ENCODE peak calls at places on chromosome 22, in four cellular contexts. H is A549, J is HFF-Myc, Z is endodermal cell. N is an unnamed sample.

GRCh38 chr22:31130873-31131272 is 8.1 kb downstream of the INPP5J start:
- DNase-seq in H (no peak), J (no peak), Z (peak), N (no peak)

GRCh38 chr22:49499433-49500075 is 328.1 kb downstream of the BRD1 start:
- DNase-seq in H (no peak), J (no peak), Z (no peak), N (no peak)

GRCh38 chr22:36419177-36419911 is 31.6 kb upstream of the MYH9 start:
- DNase-seq in H (no peak), J (peak), Z (peak), N (no peak)

GRCh38 chr22:43291381-43291780 is 51.8 kb downstream of the SCUBE1 start:
- DNase-seq in H (no peak), J (no peak), Z (no peak), N (no peak)

GRCh38 chr22:36733271-36733670 is 29.7 kb upstream of the CACNG2 start:
- DNase-seq in H (no peak), J (no peak), Z (peak), N (no peak)

GRCh38 chr22:32600184-32600583 is 125.6 kb downstream of the FBXO7 start:
- DNase-seq in H (no peak), J (no peak), Z (peak), N (no peak)

GRCh38 chr22:43363580-43364435 is 20.6 kb upstream of the SCUBE1 start:
- DNase-seq in H (no peak), J (no peak), Z (peak), N (no peak)

GRCh38 chr22:49712195-49712791 is 115.4 kb downstream of the BRD1 start:
- DNase-seq in H (no peak), J (no peak), Z (peak), N (no peak)

GRCh38 chr22:30186048-30186447 is 60.5 kb downstream of the LIF start:
- DNase-seq in H (no peak), J (no peak), Z (no peak), N (no peak)

GRCh38 chr22:41557401-41558240 is 3.2 kb upstream of the CSDC2 start:
- DNase-seq in H (no peak), J (no peak), Z (peak), N (no peak)

GRCh38 chr22:50303848-50304527 is 3.5 kb downstream of the PLXNB2 start:
- DNase-seq in H (peak), J (no peak), Z (peak), N (no peak)

GRCh38 chr22:30191049-30191701 is 55.4 kb downstream of the LIF start:
- DNase-seq in H (peak), J (no peak), Z (no peak), N (no peak)

GRCh38 chr22:40203568-40203967 is 25.8 kb downstream of the TNRC6B start:
- DNase-seq in H (no peak), J (no peak), Z (no peak), N (no peak)

GRCh38 chr22:34760276-34761008 is 305.5 kb upstream of the ISX start:
- DNase-seq in H (no peak), J (no peak), Z (no peak), N (no peak)

GRCh38 chr22:43228330-43228729 is 41.4 kb upstream of the TTLL12 start:
- DNase-seq in H (peak), J (no peak), Z (peak), N (no peak)

GRCh38 chr22:39959640-39960447 is at the start of gene TMA7B:
- DNase-seq in H (peak), J (peak), Z (peak), N (no peak)

GRCh38 chr22:30028731-30029130 is 51.5 kb upstream of the HORMAD2 start:
- DNase-seq in H (no peak), J (no peak), Z (no peak), N (no peak)

GRCh38 chr22:46002757-46003270 is 25.9 kb upstream of the WNT7B start:
- DNase-seq in H (no peak), J (no peak), Z (no peak), N (no peak)

GRCh38 chr22:50320116-50320515 is 6.7 kb downstream of the DENND6B start:
- DNase-seq in H (no peak), J (no peak), Z (no peak), N (no peak)

GRCh38 chr22:27987557-27987956 is 68.5 kb upstream of the PITPNB start:
- DNase-seq in H (no peak), J (peak), Z (peak), N (no peak)

GRCh38 chr22:32698926-32699619 is 102.4 kb upstream of the TIMP3 start:
- DNase-seq in H (no peak), J (no peak), Z (no peak), N (no peak)

GRCh38 chr22:49736538-49736937 is 91.1 kb downstream of the BRD1 start:
- DNase-seq in H (no peak), J (no peak), Z (peak), N (no peak)

GRCh38 chr22:50060441-50061140 is 2.5 kb upstream of the TTLL8 start:
- DNase-seq in H (no peak), J (no peak), Z (peak), N (no peak)

GRCh38 chr22:22171357-22172218 is 73.0 kb upstream of the VPREB1 start:
- DNase-seq in H (peak), J (no peak), Z (peak), N (no peak)

GRCh38 chr22:28425211-28425610 is 254.4 kb downstream of the TTC28 start:
- DNase-seq in H (peak), J (no peak), Z (no peak), N (no peak)

GRCh38 chr22:34880667-34881066 is 185.3 kb upstream of the ISX start:
- DNase-seq in H (no peak), J (no peak), Z (no peak), N (no peak)

GRCh38 chr22:49703391-49703926 is 124.2 kb downstream of the BRD1 start:
- DNase-seq in H (no peak), J (no peak), Z (no peak), N (no peak)

GRCh38 chr22:43535336-43535735 is 123.5 kb downstream of the MPPED1 start:
- DNase-seq in H (no peak), J (no peak), Z (no peak), N (no peak)

GRCh38 chr22:25364281-25364680 is 144.8 kb downstream of the CRYBB2 start:
- DNase-seq in H (no peak), J (no peak), Z (no peak), N (no peak)

GRCh38 chr22:46563381-46564083 is 26.1 kb upstream of the CELSR1 start:
- DNase-seq in H (peak), J (no peak), Z (peak), N (no peak)

GRCh38 chr22:50276143-50276542 is 6.0 kb upstream of the MAPK11 start:
- DNase-seq in H (peak), J (no peak), Z (peak), N (no peak)

GRCh38 chr22:30695351-30695762 is 683 bp downstream of the OSBP2 start:
- DNase-seq in H (no peak), J (no peak), Z (no peak), N (no peak)

GRCh38 chr22:47033648-47034000 is 271.2 kb downstream of the TBC1D22A start:
- DNase-seq in H (no peak), J (no peak), Z (no peak), N (no peak)

GRCh38 chr22:28874061-28874460 is 9.3 kb upstream of the ZNRF3 start:
- DNase-seq in H (no peak), J (no peak), Z (no peak), N (no peak)

GRCh38 chr22:42905217-42905616 is 48.1 kb upstream of the ARFGAP3 start:
- DNase-seq in H (no peak), J (no peak), Z (no peak), N (no peak)

GRCh38 chr22:49697047-49697446 is 130.6 kb downstream of the BRD1 start:
- DNase-seq in H (no peak), J (no peak), Z (no peak), N (no peak)

GRCh38 chr22:47318041-47318737 is 555.7 kb downstream of the TBC1D22A start:
- DNase-seq in H (no peak), J (no peak), Z (no peak), N (no peak)

GRCh38 chr22:25566812-25567211 is 2.3 kb downstream of the GRK3 start:
- DNase-seq in H (no peak), J (no peak), Z (no peak), N (no peak)

DNA sequence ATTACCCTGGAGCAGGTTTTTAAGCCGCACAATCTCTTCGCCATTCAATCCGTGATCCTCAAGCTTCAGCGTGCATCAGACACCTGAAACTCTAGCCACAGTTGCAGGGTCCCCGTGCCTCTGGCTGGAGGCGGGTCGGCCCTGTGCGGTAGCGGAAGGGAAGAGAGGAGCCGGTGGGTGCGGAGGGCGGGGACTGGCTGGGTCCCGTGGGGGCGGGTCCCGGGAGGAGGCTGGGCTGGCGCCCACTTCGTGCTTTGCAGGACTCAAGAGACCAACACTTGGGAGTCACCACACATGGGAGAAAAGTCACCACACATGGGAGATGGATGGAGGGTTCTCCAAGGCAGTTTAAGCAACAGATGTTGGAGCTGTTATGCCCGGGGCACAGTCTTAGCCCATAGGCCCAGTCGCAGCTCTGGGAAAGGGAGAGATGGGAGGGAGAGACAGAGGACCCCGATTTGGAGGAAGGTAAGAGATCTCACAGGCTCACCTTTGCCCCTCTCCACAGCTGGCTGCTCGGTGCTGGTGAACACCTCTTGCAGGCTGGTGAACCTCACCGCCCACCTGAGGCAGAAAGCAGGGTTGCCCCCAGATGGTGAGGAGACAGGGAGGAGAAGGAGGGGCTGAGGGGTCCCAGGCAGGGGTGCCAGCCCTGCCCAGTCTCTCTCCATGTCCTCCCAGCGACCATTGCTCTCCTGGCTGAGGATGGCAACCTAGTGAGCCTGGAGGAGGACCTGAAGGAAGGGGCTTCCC is 965 bp downstream of the C22orf15 start:
- DNase-seq in H (no peak), J (no peak), Z (peak), N (no peak)
- H3K4me3 ChIP-seq in H (no peak), J (peak), Z (no peak), N (no peak)

DNA sequence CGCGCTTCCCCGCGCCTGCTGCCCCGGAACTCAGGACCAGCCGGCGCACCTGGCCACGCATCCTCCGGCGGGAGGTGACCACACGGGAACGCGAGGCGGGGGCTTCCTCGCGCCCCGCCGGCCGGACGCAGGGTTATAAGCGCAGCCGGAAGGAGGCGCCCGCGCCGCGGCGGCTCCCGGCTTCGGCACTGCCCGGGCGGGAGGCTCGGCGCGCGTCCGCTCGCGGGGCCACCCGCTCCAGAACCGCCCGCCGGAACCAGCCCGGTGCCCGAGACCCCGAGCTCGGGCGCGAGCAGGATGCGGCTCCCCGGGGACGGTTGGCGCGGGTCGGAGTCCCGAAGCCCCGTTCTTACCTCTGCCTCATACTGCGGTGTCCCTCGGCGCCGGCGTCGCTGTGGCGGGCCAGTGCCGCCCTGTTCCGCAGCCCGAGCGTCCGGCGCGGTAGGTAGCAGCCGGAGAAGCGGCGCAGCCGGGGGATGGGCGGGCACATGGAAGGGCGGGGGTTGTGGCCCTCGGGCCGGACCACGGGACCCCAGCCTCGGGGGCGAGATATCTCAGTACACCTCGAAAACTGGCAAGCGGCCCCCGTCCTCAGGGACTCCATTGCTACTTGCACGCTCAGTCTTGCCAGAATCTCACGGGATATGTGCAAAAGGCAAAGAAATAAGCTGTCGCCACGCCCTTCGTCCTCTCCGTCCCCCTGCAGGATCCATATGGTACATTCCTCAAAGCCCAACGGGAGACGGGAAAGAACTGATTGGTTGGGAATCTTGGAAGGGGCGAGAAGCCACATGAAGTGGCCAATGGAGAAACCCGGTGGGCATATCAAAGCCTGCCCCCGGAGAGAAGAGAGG is 23.1 kb downstream of the MICAL3 start:
- DNase-seq in H (peak), J (peak), Z (peak), N (peak)
- TF ChIP-seq CTCF in H (peak), J (peak), Z (peak), N (no peak)

DNA sequence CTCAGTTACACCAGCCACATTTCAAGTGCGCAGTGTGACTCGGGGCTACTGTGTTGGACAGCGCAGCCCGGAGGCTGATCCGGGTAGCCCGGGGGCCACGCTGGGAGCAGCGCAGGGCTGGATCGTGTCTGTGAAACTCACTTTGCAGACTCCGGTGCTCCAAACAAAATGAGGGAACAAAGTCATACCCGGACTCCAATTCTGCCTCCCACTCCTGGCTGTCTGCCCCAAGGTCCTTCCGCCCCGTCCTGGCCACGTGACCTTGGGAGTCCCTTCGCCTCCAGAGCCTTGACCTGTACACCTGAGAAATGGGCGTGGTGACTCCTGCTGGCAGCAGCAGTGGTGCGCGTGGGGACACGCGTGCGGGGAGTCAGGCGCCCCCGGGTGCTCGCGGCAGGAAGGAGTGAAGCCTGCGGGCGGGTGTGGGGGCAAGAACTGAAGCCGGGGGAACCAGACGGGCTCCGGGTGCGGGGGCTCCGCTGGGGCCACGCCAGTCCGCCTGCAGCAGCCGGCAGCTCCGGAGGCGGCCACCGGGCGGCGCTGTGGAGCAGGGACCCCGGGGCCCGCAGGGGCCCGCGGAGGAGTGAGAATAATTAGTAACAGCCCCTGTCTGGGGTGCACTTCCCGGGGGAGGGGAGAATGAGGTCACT is 42.4 kb downstream of the KCNJ4 start:
- DNase-seq in H (no peak), J (no peak), Z (peak), N (no peak)
- H3K4me3 ChIP-seq in H (peak), J (peak), Z (no peak), N (peak)

GRCh38 chr22:20953668-20954500 is 13.2 kb upstream of the AIFM3 start:
- DNase-seq in H (peak), J (no peak), Z (no peak), N (peak)

GRCh38 chr22:20951932-20952380 is 15.1 kb upstream of the AIFM3 start:
- DNase-seq in H (no peak), J (no peak), Z (no peak), N (no peak)

GRCh38 chr22:20953342-20953608 is 13.8 kb upstream of the AIFM3 start:
- DNase-seq in H (no peak), J (no peak), Z (no peak), N (no peak)

GRCh38 chr22:20951151-20951931 is 15.7 kb upstream of the AIFM3 start:
- DNase-seq in H (no peak), J (no peak), Z (no peak), N (no peak)

DNA sequence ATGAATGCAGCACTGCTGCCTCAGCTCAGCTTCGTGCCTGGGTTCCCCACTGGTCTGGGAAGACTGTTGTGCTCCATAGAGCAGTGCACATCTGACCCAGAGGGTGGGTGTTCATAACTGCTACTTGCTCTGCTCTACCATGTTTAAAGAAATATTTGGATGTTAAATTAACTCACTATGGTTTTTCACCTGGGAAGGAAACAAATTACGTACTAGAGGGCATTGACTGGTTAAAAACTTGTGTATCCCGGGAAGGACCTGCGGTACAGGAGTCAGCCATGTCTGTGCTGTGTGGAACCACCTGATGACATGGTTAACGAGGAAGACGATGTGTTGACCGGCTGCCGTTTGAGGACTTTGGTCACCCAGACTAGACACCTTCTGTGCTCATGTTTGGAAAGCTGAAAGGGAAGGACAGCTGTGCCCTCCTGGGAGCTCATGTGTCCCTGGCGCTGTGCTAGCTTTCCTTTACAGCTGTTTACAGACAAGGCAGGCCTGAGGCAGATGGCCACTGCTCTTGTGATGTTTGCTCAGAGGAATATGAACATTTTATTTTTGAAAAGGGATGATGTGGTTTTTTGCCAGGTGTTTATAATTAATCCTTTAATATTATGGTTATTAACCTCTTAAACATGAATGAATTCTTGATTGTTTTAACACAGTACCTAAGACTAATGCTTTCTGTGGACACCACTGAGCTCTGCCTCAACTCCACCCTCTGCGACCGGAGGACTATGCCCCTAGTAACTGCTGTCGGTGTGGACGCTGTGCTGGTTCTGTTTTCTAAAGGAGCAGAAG is 14.3 kb upstream of the AIFM3 start:
- DNase-seq in H (no peak), J (no peak), Z (no peak), N (no peak)
- TF ChIP-seq CTCF in H (no peak), J (no peak), Z (no peak), N (no peak)